ENCODE peak calls at places on chromosomes 7 and 10, in four cellular contexts. One of them, this sample, is unnamed.

GRCh38 chr7:103009466-103010219 is 65.0 kb downstream of the FBXL13 start:
- DNase-seq in GM12878: no peak
- DNase-seq in effector memory CD4-positive, alpha-beta T cell: no peak
- DNase-seq in BJ: no peak
- DNase-seq in this sample: peak

GRCh38 chr7:131011976-131012375 is 278.0 kb upstream of the KLF14 start:
- DNase-seq in GM12878: no peak
- DNase-seq in BJ: no peak
- DNase-seq in effector memory CD4-positive, alpha-beta T cell: no peak
- DNase-seq in this sample: no peak

GRCh38 chr7:134935701-134936100 is 50.6 kb upstream of the AGBL3 start:
- DNase-seq in effector memory CD4-positive, alpha-beta T cell: no peak
- DNase-seq in GM12878: no peak
- DNase-seq in BJ: no peak
- DNase-seq in this sample: no peak

GRCh38 chr7:155962191-155962967 is 150.1 kb upstream of the SHH start:
- DNase-seq in effector memory CD4-positive, alpha-beta T cell: no peak
- DNase-seq in BJ: no peak
- DNase-seq in GM12878: peak
- DNase-seq in this sample: peak

GRCh38 chr10:8130973-8131911 is 76.8 kb downstream of the GATA3 start:
- DNase-seq in GM12878: peak
- DNase-seq in effector memory CD4-positive, alpha-beta T cell: no peak
- DNase-seq in BJ: no peak
- DNase-seq in this sample: peak

GRCh38 chr7:86760236-86760635 is 116.5 kb downstream of the GRM3 start:
- DNase-seq in effector memory CD4-positive, alpha-beta T cell: no peak
- DNase-seq in BJ: no peak
- DNase-seq in GM12878: no peak
- DNase-seq in this sample: no peak

GRCh38 chr10:112720178-112720577 is 229.9 kb upstream of the TCF7L2 start:
- DNase-seq in GM12878: no peak
- DNase-seq in effector memory CD4-positive, alpha-beta T cell: no peak
- DNase-seq in BJ: no peak
- DNase-seq in this sample: no peak

GRCh38 chr10:106609867-106610266 is 554.6 kb downstream of the SORCS1 start:
- DNase-seq in GM12878: no peak
- DNase-seq in effector memory CD4-positive, alpha-beta T cell: no peak
- DNase-seq in BJ: no peak
- DNase-seq in this sample: peak

GRCh38 chr10:30368065-30368718 is 19.1 kb upstream of the MTPAP start:
- DNase-seq in GM12878: no peak
- DNase-seq in BJ: no peak
- DNase-seq in effector memory CD4-positive, alpha-beta T cell: no peak
- DNase-seq in this sample: no peak

GRCh38 chr7:87218941-87219544 is 489 bp downstream of the TMEM243 start:
- DNase-seq in effector memory CD4-positive, alpha-beta T cell: peak
- DNase-seq in GM12878: no peak
- DNase-seq in BJ: no peak
- DNase-seq in this sample: peak

DNA sequence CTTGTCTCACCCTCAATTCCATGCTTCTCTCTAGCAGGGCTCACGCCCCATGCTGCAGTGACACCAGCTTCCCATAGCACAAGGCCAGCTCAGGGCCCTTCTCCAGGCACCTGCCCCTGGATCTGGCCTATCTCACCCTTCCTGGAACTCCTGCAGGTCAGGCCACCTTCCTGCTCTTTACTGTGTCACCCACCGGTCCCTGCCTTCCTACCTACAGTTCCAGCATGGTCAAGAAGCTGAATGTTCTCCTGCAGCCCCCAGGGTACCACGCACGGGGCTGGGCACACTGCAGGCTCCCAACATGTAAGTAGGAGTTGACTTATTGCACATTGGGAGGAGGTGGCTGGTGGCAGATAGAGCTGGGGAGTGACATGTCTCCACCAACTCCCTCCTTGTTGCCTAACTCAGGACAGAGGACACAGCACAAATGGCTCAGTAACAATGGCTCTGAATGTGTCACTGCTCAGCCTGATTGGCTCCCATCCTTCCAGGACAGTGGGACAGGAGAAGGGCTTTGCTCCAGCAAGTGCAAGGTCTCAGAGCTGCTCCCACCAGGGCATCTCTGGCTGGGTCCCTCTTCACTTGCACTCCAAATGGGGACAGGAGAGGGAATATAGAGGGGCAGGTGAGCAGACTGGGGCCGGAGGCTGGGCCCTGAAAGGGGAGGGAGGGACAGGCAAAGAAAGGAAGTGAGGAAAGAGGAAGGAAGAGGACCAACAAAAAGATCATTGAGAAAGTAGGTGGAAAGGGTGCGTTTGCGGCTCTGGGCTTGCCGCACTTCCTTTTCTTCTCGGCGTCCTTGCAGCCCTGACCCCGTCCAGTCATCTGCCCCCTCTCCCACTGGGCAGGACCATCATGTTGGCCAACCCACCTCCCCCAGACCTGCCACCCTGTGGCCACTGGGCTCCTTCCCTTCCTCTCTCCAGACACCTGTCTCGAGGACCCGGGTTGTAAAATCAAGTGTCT is 14.3 kb downstream of the ITPRIP start:
- DNase-seq in GM12878: no peak
- DNase-seq in effector memory CD4-positive, alpha-beta T cell: no peak
- DNase-seq in BJ: no peak
- DNase-seq in this sample: no peak
- H3K4me3 ChIP-seq in GM12878: no peak
- H3K4me3 ChIP-seq in effector memory CD4-positive, alpha-beta T cell: peak
- H3K4me3 ChIP-seq in BJ: no peak
- H3K4me3 ChIP-seq in this sample: no peak

DNA sequence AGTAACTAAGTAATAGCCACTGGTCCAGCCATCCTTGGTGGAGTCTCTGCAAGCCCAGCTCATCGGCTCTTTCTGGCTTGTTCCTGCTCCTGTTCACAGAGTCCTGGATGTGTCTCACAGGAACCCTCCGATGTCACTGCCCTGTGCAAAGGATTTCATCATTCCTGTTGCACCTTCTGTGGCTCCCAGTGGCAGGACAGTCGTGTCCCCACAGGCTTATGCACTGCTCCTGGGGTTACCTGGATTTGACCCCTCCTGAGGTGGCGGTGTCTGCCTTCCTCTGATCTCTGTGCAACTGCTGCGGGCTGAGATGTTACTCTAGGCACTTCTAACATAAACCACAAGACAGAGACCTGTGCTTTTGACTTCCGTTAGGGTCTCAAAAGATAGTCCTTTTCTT is 30.6 kb downstream of the APBB1IP start:
- DNase-seq in BJ: no peak
- DNase-seq in effector memory CD4-positive, alpha-beta T cell: peak
- DNase-seq in GM12878: no peak
- DNase-seq in this sample: peak
- H3K4me3 ChIP-seq in BJ: no peak
- H3K4me3 ChIP-seq in effector memory CD4-positive, alpha-beta T cell: peak
- H3K4me3 ChIP-seq in GM12878: peak
- H3K4me3 ChIP-seq in this sample: no peak

GRCh38 chr10:66926841-66927240 is 1.0 kb downstream of the LRRTM3 start:
- DNase-seq in effector memory CD4-positive, alpha-beta T cell: no peak
- DNase-seq in GM12878: no peak
- DNase-seq in BJ: no peak
- DNase-seq in this sample: no peak

GRCh38 chr10:66929375-66929774 is 3.5 kb downstream of the LRRTM3 start:
- DNase-seq in effector memory CD4-positive, alpha-beta T cell: no peak
- DNase-seq in BJ: no peak
- DNase-seq in GM12878: no peak
- DNase-seq in this sample: no peak

GRCh38 chr10:66928000-66928770 is 2.3 kb downstream of the LRRTM3 start:
- DNase-seq in BJ: no peak
- DNase-seq in GM12878: no peak
- DNase-seq in effector memory CD4-positive, alpha-beta T cell: no peak
- DNase-seq in this sample: no peak

GRCh38 chr10:66927271-66927950 is 1.6 kb downstream of the LRRTM3 start:
- DNase-seq in GM12878: no peak
- DNase-seq in effector memory CD4-positive, alpha-beta T cell: no peak
- DNase-seq in BJ: no peak
- DNase-seq in this sample: no peak

DNA sequence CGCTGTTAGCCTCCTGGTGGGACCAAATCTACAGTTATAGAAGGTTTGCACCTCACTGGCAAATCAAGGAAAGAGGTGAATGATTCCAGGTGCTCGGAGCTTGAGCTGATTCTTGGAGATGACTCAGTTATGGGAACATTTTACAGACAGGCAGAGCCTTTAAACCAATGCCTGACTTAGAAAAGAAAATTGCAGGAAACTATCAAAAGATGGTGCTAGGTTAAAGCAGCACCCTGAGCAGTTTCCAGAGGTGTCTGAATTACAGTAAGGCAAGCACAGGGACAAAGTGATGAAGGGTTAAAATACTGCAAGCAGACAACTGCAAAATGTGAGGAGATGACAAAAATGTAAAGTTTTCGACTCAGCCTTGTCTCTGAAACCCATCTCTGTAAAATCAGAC is 3.0 kb downstream of the LRRTM3 start:
- DNase-seq in GM12878: no peak
- DNase-seq in effector memory CD4-positive, alpha-beta T cell: no peak
- DNase-seq in BJ: no peak
- DNase-seq in this sample: no peak
- H3K4me3 ChIP-seq in GM12878: no peak
- H3K4me3 ChIP-seq in effector memory CD4-positive, alpha-beta T cell: no peak
- H3K4me3 ChIP-seq in BJ: no peak
- H3K4me3 ChIP-seq in this sample: no peak

GRCh38 chr10:14656052-14656451 is 118.6 kb downstream of the FAM107B start:
- DNase-seq in effector memory CD4-positive, alpha-beta T cell: no peak
- DNase-seq in BJ: no peak
- DNase-seq in GM12878: no peak
- DNase-seq in this sample: no peak
- H3K4me3 ChIP-seq in effector memory CD4-positive, alpha-beta T cell: no peak
- H3K4me3 ChIP-seq in BJ: no peak
- H3K4me3 ChIP-seq in GM12878: no peak
- H3K4me3 ChIP-seq in this sample: no peak